ENCODE peak calls at places on chromosomes 5 and 9, in eight cellular contexts. One of them, this sample, is unnamed. For H3K36me3, the result is how much of the 10 kb centered on the place peaks cover.

GRCh38 chr5:16179936-16180788 is 571 bp upstream of the MARCHF11 start:
- DNase-seq in brain microvascular endothelial cell: no peak
- DNase-seq in neural progenitor cell: peak
- DNase-seq in body of pancreas: no peak
- DNase-seq in hepatocyte: peak
- DNase-seq in IMR-90: no peak
- DNase-seq in mammary epithelial cell: no peak
- DNase-seq in A673: no peak
- DNase-seq in this sample: no peak

GRCh38 chr5:161064297-161064696 is 212.3 kb upstream of the ATP10B start:
- DNase-seq in brain microvascular endothelial cell: no peak
- DNase-seq in neural progenitor cell: no peak
- DNase-seq in body of pancreas: no peak
- DNase-seq in hepatocyte: no peak
- DNase-seq in IMR-90: no peak
- DNase-seq in mammary epithelial cell: no peak
- DNase-seq in A673: no peak
- DNase-seq in this sample: no peak

GRCh38 chr5:66744040-66744439 is 147.8 kb downstream of the MAST4 start:
- DNase-seq in brain microvascular endothelial cell: peak
- DNase-seq in neural progenitor cell: no peak
- DNase-seq in body of pancreas: no peak
- DNase-seq in hepatocyte: peak
- DNase-seq in IMR-90: peak
- DNase-seq in mammary epithelial cell: peak
- DNase-seq in A673: peak
- DNase-seq in this sample: no peak

GRCh38 chr9:5625916-5626315 is 3.0 kb upstream of the RIC1 start:
- DNase-seq in brain microvascular endothelial cell: no peak
- DNase-seq in neural progenitor cell: no peak
- DNase-seq in body of pancreas: no peak
- DNase-seq in hepatocyte: no peak
- DNase-seq in IMR-90: no peak
- DNase-seq in mammary epithelial cell: no peak
- DNase-seq in A673: no peak
- DNase-seq in this sample: no peak

GRCh38 chr9:137247135-137247915 is 3.8 kb upstream of the STPG3 start:
- DNase-seq in brain microvascular endothelial cell: no peak
- DNase-seq in neural progenitor cell: no peak
- DNase-seq in body of pancreas: no peak
- DNase-seq in hepatocyte: no peak
- DNase-seq in IMR-90: no peak
- DNase-seq in mammary epithelial cell: no peak
- DNase-seq in A673: no peak
- DNase-seq in this sample: no peak

GRCh38 chr5:74452851-74453250 is 187.7 kb downstream of the ENC1 start:
- DNase-seq in brain microvascular endothelial cell: no peak
- DNase-seq in neural progenitor cell: no peak
- DNase-seq in body of pancreas: no peak
- DNase-seq in hepatocyte: no peak
- DNase-seq in IMR-90: no peak
- DNase-seq in mammary epithelial cell: no peak
- DNase-seq in A673: no peak
- DNase-seq in this sample: no peak

GRCh38 chr5:126383755-126384154 is 39.5 kb upstream of the GRAMD2B start:
- DNase-seq in brain microvascular endothelial cell: no peak
- DNase-seq in neural progenitor cell: no peak
- DNase-seq in body of pancreas: no peak
- DNase-seq in hepatocyte: no peak
- DNase-seq in IMR-90: peak
- DNase-seq in mammary epithelial cell: no peak
- DNase-seq in A673: no peak
- DNase-seq in this sample: no peak

GRCh38 chr5:137142371-137143243 is 356.5 kb downstream of the SPOCK1 start:
- DNase-seq in brain microvascular endothelial cell: peak
- DNase-seq in neural progenitor cell: peak
- DNase-seq in body of pancreas: peak
- DNase-seq in hepatocyte: peak
- DNase-seq in IMR-90: peak
- DNase-seq in mammary epithelial cell: peak
- DNase-seq in A673: no peak
- DNase-seq in this sample: peak

GRCh38 chr9:76322810-76323209 is 71.4 kb downstream of the RFK start:
- DNase-seq in brain microvascular endothelial cell: no peak
- DNase-seq in neural progenitor cell: no peak
- DNase-seq in body of pancreas: no peak
- DNase-seq in hepatocyte: no peak
- DNase-seq in IMR-90: no peak
- DNase-seq in mammary epithelial cell: no peak
- DNase-seq in A673: no peak
- DNase-seq in this sample: no peak

GRCh38 chr5:154642499-154643245 is 112.5 kb upstream of the LARP1 start:
- DNase-seq in brain microvascular endothelial cell: peak
- DNase-seq in neural progenitor cell: peak
- DNase-seq in body of pancreas: peak
- DNase-seq in hepatocyte: no peak
- DNase-seq in IMR-90: peak
- DNase-seq in mammary epithelial cell: peak
- DNase-seq in A673: peak
- DNase-seq in this sample: no peak

GRCh38 chr9:20838218-20838617 is 154.2 kb downstream of the FOCAD start:
- DNase-seq in brain microvascular endothelial cell: no peak
- DNase-seq in neural progenitor cell: no peak
- DNase-seq in body of pancreas: no peak
- DNase-seq in hepatocyte: no peak
- DNase-seq in IMR-90: peak
- DNase-seq in mammary epithelial cell: no peak
- DNase-seq in A673: no peak
- DNase-seq in this sample: no peak

GRCh38 chr9:98811051-98811650 is 3.7 kb downstream of the GALNT12 start:
- DNase-seq in brain microvascular endothelial cell: peak
- DNase-seq in neural progenitor cell: no peak
- DNase-seq in body of pancreas: no peak
- DNase-seq in hepatocyte: no peak
- DNase-seq in IMR-90: peak
- DNase-seq in mammary epithelial cell: peak
- DNase-seq in A673: no peak
- DNase-seq in this sample: no peak

GRCh38 chr5:177494356-177495195 is 2.8 kb downstream of the PDLIM7 start:
- DNase-seq in brain microvascular endothelial cell: peak
- DNase-seq in neural progenitor cell: peak
- DNase-seq in body of pancreas: peak
- DNase-seq in hepatocyte: peak
- DNase-seq in IMR-90: peak
- DNase-seq in mammary epithelial cell: peak
- DNase-seq in A673: peak
- DNase-seq in this sample: peak

GRCh38 chr5:16579142-16579541 is 37.7 kb downstream of the RETREG1 start:
- DNase-seq in brain microvascular endothelial cell: no peak
- DNase-seq in neural progenitor cell: peak
- DNase-seq in body of pancreas: no peak
- DNase-seq in hepatocyte: no peak
- DNase-seq in IMR-90: no peak
- DNase-seq in mammary epithelial cell: no peak
- DNase-seq in A673: no peak
- DNase-seq in this sample: no peak

GRCh38 chr9:108746864-108747263 is 108.9 kb downstream of the ACTL7B start:
- DNase-seq in brain microvascular endothelial cell: peak
- DNase-seq in neural progenitor cell: no peak
- DNase-seq in body of pancreas: peak
- DNase-seq in hepatocyte: no peak
- DNase-seq in IMR-90: no peak
- DNase-seq in mammary epithelial cell: no peak
- DNase-seq in A673: no peak
- DNase-seq in this sample: no peak

GRCh38 chr5:35061216-35061615 is 13.5 kb upstream of the AGXT2 start:
- DNase-seq in brain microvascular endothelial cell: no peak
- DNase-seq in neural progenitor cell: no peak
- DNase-seq in body of pancreas: peak
- DNase-seq in hepatocyte: peak
- DNase-seq in IMR-90: peak
- DNase-seq in mammary epithelial cell: no peak
- DNase-seq in A673: no peak
- DNase-seq in this sample: no peak

GRCh38 chr9:120612218-120612617 is 32.3 kb upstream of the CDK5RAP2 start:
- DNase-seq in brain microvascular endothelial cell: no peak
- DNase-seq in neural progenitor cell: peak
- DNase-seq in body of pancreas: no peak
- DNase-seq in hepatocyte: no peak
- DNase-seq in IMR-90: peak
- DNase-seq in mammary epithelial cell: no peak
- DNase-seq in A673: peak
- DNase-seq in this sample: no peak
- TF ChIP-seq CTCF in brain microvascular endothelial cell: peak
- TF ChIP-seq CTCF in neural progenitor cell: peak
- TF ChIP-seq CTCF in body of pancreas: no peak
- TF ChIP-seq CTCF in hepatocyte: peak
- TF ChIP-seq CTCF in IMR-90: peak
- TF ChIP-seq CTCF in mammary epithelial cell: peak
- TF ChIP-seq CTCF in A673: peak
- TF ChIP-seq CTCF in this sample: peak

GRCh38 chr5:76329346-76329745 is 73.7 kb upstream of the IQGAP2 start:
- DNase-seq in brain microvascular endothelial cell: no peak
- DNase-seq in neural progenitor cell: no peak
- DNase-seq in body of pancreas: no peak
- DNase-seq in hepatocyte: no peak
- DNase-seq in IMR-90: no peak
- DNase-seq in mammary epithelial cell: no peak
- DNase-seq in A673: no peak
- DNase-seq in this sample: no peak

GRCh38 chr5:76325876-76326491 is 77.1 kb upstream of the IQGAP2 start:
- DNase-seq in brain microvascular endothelial cell: no peak
- DNase-seq in neural progenitor cell: no peak
- DNase-seq in body of pancreas: no peak
- DNase-seq in hepatocyte: no peak
- DNase-seq in IMR-90: no peak
- DNase-seq in mammary epithelial cell: no peak
- DNase-seq in A673: peak
- DNase-seq in this sample: no peak

GRCh38 chr5:76331139-76331538 is 71.9 kb upstream of the IQGAP2 start:
- DNase-seq in brain microvascular endothelial cell: no peak
- DNase-seq in neural progenitor cell: peak
- DNase-seq in body of pancreas: no peak
- DNase-seq in hepatocyte: no peak
- DNase-seq in IMR-90: no peak
- DNase-seq in mammary epithelial cell: no peak
- DNase-seq in A673: peak
- DNase-seq in this sample: no peak

GRCh38 chr5:76325326-76325725 is 77.8 kb upstream of the IQGAP2 start:
- DNase-seq in brain microvascular endothelial cell: no peak
- DNase-seq in neural progenitor cell: no peak
- DNase-seq in body of pancreas: no peak
- DNase-seq in hepatocyte: no peak
- DNase-seq in IMR-90: no peak
- DNase-seq in mammary epithelial cell: no peak
- DNase-seq in A673: no peak
- DNase-seq in this sample: no peak

DNA sequence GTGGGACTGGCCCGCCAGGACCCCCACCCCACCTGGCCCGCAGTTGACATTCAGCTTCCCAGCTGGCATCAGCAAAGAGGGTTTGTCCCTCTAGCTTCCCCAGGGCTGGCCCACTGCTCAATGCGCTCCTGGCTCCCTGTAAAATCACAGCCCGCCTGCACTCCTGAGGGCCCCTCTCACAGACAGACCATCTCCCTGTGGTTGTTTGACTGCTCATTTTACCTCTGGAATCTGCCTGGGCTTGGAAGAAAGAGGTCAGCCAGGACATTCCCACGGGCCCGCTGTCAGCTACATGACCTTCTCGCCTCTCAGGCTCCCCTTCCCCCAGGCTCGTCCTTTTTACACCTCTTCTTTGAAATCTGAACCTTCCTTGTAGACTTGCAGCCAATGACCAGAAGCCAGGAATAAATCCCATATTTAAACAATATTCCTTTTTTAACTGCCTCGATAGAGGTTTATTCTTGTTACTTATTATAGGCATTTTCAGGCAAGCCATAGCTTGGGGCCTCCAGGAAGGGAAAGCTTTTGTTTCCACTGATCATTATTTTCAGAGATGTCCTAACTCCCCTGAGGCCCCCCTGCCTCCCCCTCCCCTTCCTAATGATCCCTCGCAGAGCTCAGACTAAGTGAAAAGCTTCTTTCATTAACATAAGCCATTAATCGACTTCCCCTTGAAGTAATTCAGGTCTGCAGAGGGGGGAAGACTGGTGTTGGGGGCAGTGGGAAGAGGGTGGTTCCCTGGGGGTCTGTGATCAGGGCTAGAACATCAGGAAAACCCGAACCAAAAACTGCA is 76.3 kb upstream of the IQGAP2 start:
- DNase-seq in brain microvascular endothelial cell: no peak
- DNase-seq in neural progenitor cell: peak
- DNase-seq in body of pancreas: no peak
- DNase-seq in hepatocyte: no peak
- DNase-seq in IMR-90: no peak
- DNase-seq in mammary epithelial cell: no peak
- DNase-seq in A673: peak
- DNase-seq in this sample: no peak
- H3K4me3 ChIP-seq in brain microvascular endothelial cell: no peak
- H3K4me3 ChIP-seq in neural progenitor cell: peak
- H3K4me3 ChIP-seq in body of pancreas: no peak
- H3K4me3 ChIP-seq in hepatocyte: no peak
- H3K4me3 ChIP-seq in IMR-90: no peak
- H3K4me3 ChIP-seq in mammary epithelial cell: no peak
- H3K4me3 ChIP-seq in A673: no peak
- H3K4me3 ChIP-seq in this sample: no peak

DNA sequence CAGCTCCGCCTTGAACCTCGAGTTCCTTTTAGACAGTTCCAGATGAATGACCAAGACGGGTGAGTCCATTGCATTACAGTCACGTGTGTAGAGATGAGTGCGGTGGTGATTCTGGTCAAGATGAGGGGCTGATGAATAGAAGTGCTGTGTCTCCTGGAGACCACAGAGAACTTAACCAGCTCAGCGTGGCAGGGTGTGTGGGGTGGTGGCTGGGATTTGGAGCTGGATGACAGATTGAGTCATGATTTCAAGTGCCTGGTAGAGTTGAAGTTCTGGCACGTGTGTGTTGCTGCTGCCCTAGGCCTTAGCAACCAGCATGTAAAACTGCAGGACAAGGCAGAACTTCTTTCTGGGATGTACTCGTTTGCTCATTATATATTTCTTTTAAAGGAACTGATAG is 53.3 kb downstream of the PRRC2B start:
- DNase-seq in brain microvascular endothelial cell: no peak
- DNase-seq in neural progenitor cell: no peak
- DNase-seq in body of pancreas: peak
- DNase-seq in hepatocyte: no peak
- DNase-seq in IMR-90: no peak
- DNase-seq in mammary epithelial cell: peak
- DNase-seq in A673: no peak
- DNase-seq in this sample: no peak
- H3K36me3 ChIP-seq in brain microvascular endothelial cell: half or more
- H3K36me3 ChIP-seq in neural progenitor cell: under half
- H3K36me3 ChIP-seq in body of pancreas: under half
- H3K36me3 ChIP-seq in hepatocyte: under half
- H3K36me3 ChIP-seq in IMR-90: half or more
- H3K36me3 ChIP-seq in mammary epithelial cell: half or more
- H3K36me3 ChIP-seq in A673: half or more
- H3K36me3 ChIP-seq in this sample: under half

DNA sequence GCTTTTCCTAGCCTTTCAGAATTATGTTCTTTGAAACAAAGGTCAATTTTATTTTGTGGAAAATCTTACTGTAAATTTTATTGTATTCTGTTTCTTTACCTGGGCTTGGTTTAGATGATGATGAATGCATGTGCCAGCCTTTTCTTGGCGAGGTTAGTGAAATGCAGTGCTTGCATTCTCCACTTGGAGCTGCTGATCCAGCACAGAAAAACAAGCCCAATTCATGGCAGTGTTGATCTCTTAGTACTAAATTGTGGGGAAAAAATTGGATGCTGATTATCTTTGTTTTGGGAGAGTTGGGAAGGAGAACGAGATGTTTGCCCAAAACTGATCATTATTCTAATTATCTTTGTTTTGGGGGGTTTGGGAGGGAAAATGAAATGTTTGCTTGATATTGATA is 3.7 kb downstream of the HABP4 start:
- DNase-seq in brain microvascular endothelial cell: peak
- DNase-seq in neural progenitor cell: peak
- DNase-seq in body of pancreas: no peak
- DNase-seq in hepatocyte: peak
- DNase-seq in IMR-90: peak
- DNase-seq in mammary epithelial cell: peak
- DNase-seq in A673: peak
- DNase-seq in this sample: no peak
- TF ChIP-seq CTCF in brain microvascular endothelial cell: peak
- TF ChIP-seq CTCF in neural progenitor cell: peak
- TF ChIP-seq CTCF in body of pancreas: peak
- TF ChIP-seq CTCF in hepatocyte: peak
- TF ChIP-seq CTCF in IMR-90: peak
- TF ChIP-seq CTCF in mammary epithelial cell: peak
- TF ChIP-seq CTCF in A673: peak
- TF ChIP-seq CTCF in this sample: peak